ENCODE peak calls at places on chromosomes 5 and 9, in ten cellular contexts. One of them, this sample, is unnamed.

GRCh38 chr9:125815568-125815967 is 68.4 kb downstream of the PBX3 start:
- DNase-seq in stimulated activated CD8-positive, alpha-beta memory T cell treated with anti-CD3 and anti-CD28 coated beads, Interleukin-7, amount 100 ng/mL, for 24 hours: no peak
- DNase-seq in activated gamma-delta T cell treated with Interleukin-2 at 50 U/mL for 16 hours: no peak
- DNase-seq in T-cell: no peak
- DNase-seq in stimulated activated CD4-positive, alpha-beta T cell treated with anti-CD3 and anti-CD28 coated beads, Interleukin-1b, Interleukin-23, amount 100 ng/mL, for 48 hours: no peak
- DNase-seq in neural progenitor cell: no peak
- DNase-seq in activated CD4-positive, alpha-beta T cell treated with anti-CD3 and anti-CD28 coated beads for 4 hours: peak; percentile 1
- DNase-seq in SW 1271: no peak
- DNase-seq in psoas muscle: no peak
- DNase-seq in T47D: no peak
- DNase-seq in this sample: no peak

GRCh38 chr9:7129391-7129790 is 371.6 kb downstream of the KDM4C start:
- DNase-seq in stimulated activated CD4-positive, alpha-beta T cell treated with anti-CD3 and anti-CD28 coated beads, Interleukin-1b, Interleukin-23, amount 100 ng/mL, for 48 hours: no peak
- DNase-seq in neural progenitor cell: no peak
- DNase-seq in T-cell: no peak
- DNase-seq in psoas muscle: no peak
- DNase-seq in SW 1271: no peak
- DNase-seq in activated gamma-delta T cell treated with Interleukin-2 at 50 U/mL for 16 hours: no peak
- DNase-seq in T47D: no peak
- DNase-seq in stimulated activated CD8-positive, alpha-beta memory T cell treated with anti-CD3 and anti-CD28 coated beads, Interleukin-7, amount 100 ng/mL, for 24 hours: no peak
- DNase-seq in activated CD4-positive, alpha-beta T cell treated with anti-CD3 and anti-CD28 coated beads for 4 hours: no peak
- DNase-seq in this sample: no peak

GRCh38 chr9:103942171-103942570 is 151.9 kb upstream of the SMC2 start:
- DNase-seq in SW 1271: no peak
- DNase-seq in psoas muscle: no peak
- DNase-seq in T-cell: no peak
- DNase-seq in neural progenitor cell: no peak
- DNase-seq in stimulated activated CD4-positive, alpha-beta T cell treated with anti-CD3 and anti-CD28 coated beads, Interleukin-1b, Interleukin-23, amount 100 ng/mL, for 48 hours: no peak
- DNase-seq in stimulated activated CD8-positive, alpha-beta memory T cell treated with anti-CD3 and anti-CD28 coated beads, Interleukin-7, amount 100 ng/mL, for 24 hours: no peak
- DNase-seq in activated CD4-positive, alpha-beta T cell treated with anti-CD3 and anti-CD28 coated beads for 4 hours: no peak
- DNase-seq in T47D: no peak
- DNase-seq in activated gamma-delta T cell treated with Interleukin-2 at 50 U/mL for 16 hours: no peak
- DNase-seq in this sample: no peak

GRCh38 chr9:81814794-81815464 is 113.3 kb upstream of the SPATA31D4 start:
- DNase-seq in activated CD4-positive, alpha-beta T cell treated with anti-CD3 and anti-CD28 coated beads for 4 hours: no peak
- DNase-seq in stimulated activated CD8-positive, alpha-beta memory T cell treated with anti-CD3 and anti-CD28 coated beads, Interleukin-7, amount 100 ng/mL, for 24 hours: no peak
- DNase-seq in activated gamma-delta T cell treated with Interleukin-2 at 50 U/mL for 16 hours: no peak
- DNase-seq in SW 1271: no peak
- DNase-seq in neural progenitor cell: peak; percentile 45
- DNase-seq in T-cell: no peak
- DNase-seq in stimulated activated CD4-positive, alpha-beta T cell treated with anti-CD3 and anti-CD28 coated beads, Interleukin-1b, Interleukin-23, amount 100 ng/mL, for 48 hours: no peak
- DNase-seq in T47D: no peak
- DNase-seq in psoas muscle: no peak
- DNase-seq in this sample: no peak

GRCh38 chr9:134341306-134341705 is 15.1 kb downstream of the RXRA start:
- DNase-seq in psoas muscle: no peak
- DNase-seq in activated CD4-positive, alpha-beta T cell treated with anti-CD3 and anti-CD28 coated beads for 4 hours: no peak
- DNase-seq in activated gamma-delta T cell treated with Interleukin-2 at 50 U/mL for 16 hours: no peak
- DNase-seq in SW 1271: no peak
- DNase-seq in T-cell: no peak
- DNase-seq in stimulated activated CD4-positive, alpha-beta T cell treated with anti-CD3 and anti-CD28 coated beads, Interleukin-1b, Interleukin-23, amount 100 ng/mL, for 48 hours: no peak
- DNase-seq in T47D: no peak
- DNase-seq in stimulated activated CD8-positive, alpha-beta memory T cell treated with anti-CD3 and anti-CD28 coated beads, Interleukin-7, amount 100 ng/mL, for 24 hours: no peak
- DNase-seq in neural progenitor cell: no peak
- DNase-seq in this sample: peak; percentile 81

GRCh38 chr9:4864698-4865097 is 72.0 kb downstream of the RCL1 start:
- DNase-seq in activated gamma-delta T cell treated with Interleukin-2 at 50 U/mL for 16 hours: no peak
- DNase-seq in psoas muscle: no peak
- DNase-seq in stimulated activated CD4-positive, alpha-beta T cell treated with anti-CD3 and anti-CD28 coated beads, Interleukin-1b, Interleukin-23, amount 100 ng/mL, for 48 hours: no peak
- DNase-seq in neural progenitor cell: no peak
- DNase-seq in T47D: no peak
- DNase-seq in SW 1271: no peak
- DNase-seq in stimulated activated CD8-positive, alpha-beta memory T cell treated with anti-CD3 and anti-CD28 coated beads, Interleukin-7, amount 100 ng/mL, for 24 hours: no peak
- DNase-seq in T-cell: no peak
- DNase-seq in activated CD4-positive, alpha-beta T cell treated with anti-CD3 and anti-CD28 coated beads for 4 hours: no peak
- DNase-seq in this sample: no peak

GRCh38 chr9:136629879-136630661 is 32.6 kb upstream of the EGFL7 start:
- DNase-seq in activated CD4-positive, alpha-beta T cell treated with anti-CD3 and anti-CD28 coated beads for 4 hours: peak; percentile 47
- DNase-seq in stimulated activated CD8-positive, alpha-beta memory T cell treated with anti-CD3 and anti-CD28 coated beads, Interleukin-7, amount 100 ng/mL, for 24 hours: peak; percentile 26
- DNase-seq in T47D: no peak
- DNase-seq in T-cell: peak; percentile 61
- DNase-seq in neural progenitor cell: peak; percentile 90
- DNase-seq in stimulated activated CD4-positive, alpha-beta T cell treated with anti-CD3 and anti-CD28 coated beads, Interleukin-1b, Interleukin-23, amount 100 ng/mL, for 48 hours: peak; percentile 62
- DNase-seq in SW 1271: peak; percentile 23
- DNase-seq in psoas muscle: peak; percentile 68
- DNase-seq in activated gamma-delta T cell treated with Interleukin-2 at 50 U/mL for 16 hours: peak; percentile 46
- DNase-seq in this sample: no peak

GRCh38 chr9:99809586-99810357 is 11.9 kb upstream of the NR4A3 start:
- DNase-seq in neural progenitor cell: no peak
- DNase-seq in stimulated activated CD8-positive, alpha-beta memory T cell treated with anti-CD3 and anti-CD28 coated beads, Interleukin-7, amount 100 ng/mL, for 24 hours: no peak
- DNase-seq in T-cell: no peak
- DNase-seq in T47D: no peak
- DNase-seq in activated gamma-delta T cell treated with Interleukin-2 at 50 U/mL for 16 hours: no peak
- DNase-seq in SW 1271: no peak
- DNase-seq in psoas muscle: no peak
- DNase-seq in activated CD4-positive, alpha-beta T cell treated with anti-CD3 and anti-CD28 coated beads for 4 hours: no peak
- DNase-seq in stimulated activated CD4-positive, alpha-beta T cell treated with anti-CD3 and anti-CD28 coated beads, Interleukin-1b, Interleukin-23, amount 100 ng/mL, for 48 hours: no peak
- DNase-seq in this sample: no peak

GRCh38 chr5:80816590-80816989 is 143.6 kb upstream of the RASGRF2 start:
- DNase-seq in T-cell: no peak
- DNase-seq in stimulated activated CD8-positive, alpha-beta memory T cell treated with anti-CD3 and anti-CD28 coated beads, Interleukin-7, amount 100 ng/mL, for 24 hours: no peak
- DNase-seq in activated CD4-positive, alpha-beta T cell treated with anti-CD3 and anti-CD28 coated beads for 4 hours: no peak
- DNase-seq in activated gamma-delta T cell treated with Interleukin-2 at 50 U/mL for 16 hours: no peak
- DNase-seq in stimulated activated CD4-positive, alpha-beta T cell treated with anti-CD3 and anti-CD28 coated beads, Interleukin-1b, Interleukin-23, amount 100 ng/mL, for 48 hours: no peak
- DNase-seq in neural progenitor cell: no peak
- DNase-seq in T47D: no peak
- DNase-seq in SW 1271: no peak
- DNase-seq in psoas muscle: no peak
- DNase-seq in this sample: no peak

GRCh38 chr9:126395439-126396212 is 69.0 kb downstream of the MVB12B start:
- DNase-seq in stimulated activated CD8-positive, alpha-beta memory T cell treated with anti-CD3 and anti-CD28 coated beads, Interleukin-7, amount 100 ng/mL, for 24 hours: no peak
- DNase-seq in activated CD4-positive, alpha-beta T cell treated with anti-CD3 and anti-CD28 coated beads for 4 hours: no peak
- DNase-seq in neural progenitor cell: no peak
- DNase-seq in stimulated activated CD4-positive, alpha-beta T cell treated with anti-CD3 and anti-CD28 coated beads, Interleukin-1b, Interleukin-23, amount 100 ng/mL, for 48 hours: no peak
- DNase-seq in activated gamma-delta T cell treated with Interleukin-2 at 50 U/mL for 16 hours: no peak
- DNase-seq in T-cell: no peak
- DNase-seq in T47D: no peak
- DNase-seq in SW 1271: no peak
- DNase-seq in psoas muscle: no peak
- DNase-seq in this sample: no peak

GRCh38 chr9:71854811-71855210 is 56.2 kb downstream of the ABHD17B start:
- DNase-seq in stimulated activated CD4-positive, alpha-beta T cell treated with anti-CD3 and anti-CD28 coated beads, Interleukin-1b, Interleukin-23, amount 100 ng/mL, for 48 hours: no peak
- DNase-seq in T47D: no peak
- DNase-seq in stimulated activated CD8-positive, alpha-beta memory T cell treated with anti-CD3 and anti-CD28 coated beads, Interleukin-7, amount 100 ng/mL, for 24 hours: no peak
- DNase-seq in psoas muscle: no peak
- DNase-seq in SW 1271: no peak
- DNase-seq in activated CD4-positive, alpha-beta T cell treated with anti-CD3 and anti-CD28 coated beads for 4 hours: no peak
- DNase-seq in activated gamma-delta T cell treated with Interleukin-2 at 50 U/mL for 16 hours: no peak
- DNase-seq in neural progenitor cell: no peak
- DNase-seq in T-cell: no peak
- DNase-seq in this sample: no peak

GRCh38 chr9:119933191-119933590 is 564.0 kb upstream of the BRINP1 start:
- DNase-seq in activated CD4-positive, alpha-beta T cell treated with anti-CD3 and anti-CD28 coated beads for 4 hours: no peak
- DNase-seq in SW 1271: no peak
- DNase-seq in neural progenitor cell: no peak
- DNase-seq in T-cell: no peak
- DNase-seq in psoas muscle: no peak
- DNase-seq in T47D: no peak
- DNase-seq in stimulated activated CD8-positive, alpha-beta memory T cell treated with anti-CD3 and anti-CD28 coated beads, Interleukin-7, amount 100 ng/mL, for 24 hours: no peak
- DNase-seq in stimulated activated CD4-positive, alpha-beta T cell treated with anti-CD3 and anti-CD28 coated beads, Interleukin-1b, Interleukin-23, amount 100 ng/mL, for 48 hours: no peak
- DNase-seq in activated gamma-delta T cell treated with Interleukin-2 at 50 U/mL for 16 hours: no peak
- DNase-seq in this sample: no peak